ENCODE peak calls at places on chromosome X, in nine cellular contexts. K is GM23248, R is PC-3, U is GM23338, G is HCT116, M is hepatocyte, Q is neural progenitor cell, V is MM.1S, B is SK-N-SH. Z is an unnamed sample.
A peak's percentile ranks its signal among the peaks of the same experiment; 100 is the strongest.

GRCh38 chrX:17692709-17693346 is 44.5 kb upstream of the SCML1 start:
- DNase-seq in K (peak; percentile 40), R (peak; percentile 63), U (peak; percentile 55), G (no peak), M (no peak), Q (peak; percentile 58), V (no peak), B (no peak), Z (no peak)

GRCh38 chrX:13826770-13827169 is 9.9 kb upstream of the GPM6B start:
- DNase-seq in K (no peak), R (no peak), U (no peak), G (no peak), M (no peak), Q (no peak), V (no peak), B (no peak), Z (no peak)

GRCh38 chrX:41602946-41603345 is 85.8 kb upstream of the GPR34 start:
- DNase-seq in K (peak; percentile 18), R (no peak), U (no peak), G (no peak), M (no peak), Q (peak; percentile 7), V (no peak), B (no peak), Z (no peak)

GRCh38 chrX:80578518-80579105 is 158.4 kb downstream of the TENT5D start:
- DNase-seq in K (peak; percentile 27), R (peak; percentile 55), U (peak; percentile 36), G (peak; percentile 10), M (peak; percentile 31), Q (peak; percentile 25), V (peak; percentile 47), B (peak; percentile 41), Z (peak; percentile 5)

GRCh38 chrX:39336709-39337294 is 535.5 kb downstream of the MID1IP1 start:
- DNase-seq in K (peak; percentile 0), R (no peak), U (no peak), G (no peak), M (peak; percentile 51), Q (no peak), V (peak; percentile 83), B (no peak), Z (no peak)

GRCh38 chrX:104315555-104315954 is 60.8 kb upstream of the ESX1 start:
- DNase-seq in K (peak; percentile 76), R (peak; percentile 80), U (no peak), G (no peak), M (no peak), Q (no peak), V (no peak), B (no peak), Z (no peak)

GRCh38 chrX:5575407-5575806 is 653.3 kb downstream of the NLGN4X start:
- DNase-seq in K (no peak), R (no peak), U (no peak), G (no peak), M (no peak), Q (no peak), V (no peak), B (no peak), Z (no peak)

GRCh38 chrX:24607616-24608015 is 39.5 kb downstream of the PCYT1B start:
- DNase-seq in K (no peak), R (no peak), U (no peak), G (no peak), M (peak; percentile 26), Q (no peak), V (no peak), B (no peak), Z (no peak)

GRCh38 chrX:13283512-13283911 is 36.3 kb downstream of the ATXN3L start:
- DNase-seq in K (peak; percentile 4), R (no peak), U (peak; percentile 31), G (no peak), M (no peak), Q (peak; percentile 40), V (peak; percentile 48), B (no peak), Z (peak; percentile 44)

GRCh38 chrX:107700317-107700774 is 72.0 kb downstream of the PRPS1 start:
- DNase-seq in K (peak; percentile 55), R (peak; percentile 49), U (no peak), G (no peak), M (peak; percentile 74), Q (no peak), V (no peak), B (no peak), Z (no peak)

GRCh38 chrX:49701948-49702347 is 6.2 kb upstream of the PAGE1 start:
- DNase-seq in K (no peak), R (no peak), U (no peak), G (no peak), M (no peak), Q (no peak), V (no peak), B (peak; percentile 54), Z (no peak)
- H3K4me2 ChIP-seq in K (no peak overlapping the region), R (no peak overlapping the region), U (no peak overlapping the region), G (no peak overlapping the region), M (no peak overlapping the region), Q (no peak overlapping the region), V (no peak overlapping the region), B (no peak overlapping the region), Z (no peak overlapping the region)

GRCh38 chrX:151713859-151714258 is 2.0 kb upstream of the FATE1 start:
- DNase-seq in K (peak; percentile 22), R (peak; percentile 47), U (peak; percentile 62), G (peak; percentile 2), M (peak; percentile 29), Q (peak; percentile 52), V (peak; percentile 25), B (peak; percentile 48), Z (peak; percentile 11)
- TF ChIP-seq EZH2phosphoT487 in K (no peak), R (no peak), U (no peak), G (no peak), M (no peak), Q (no peak), V (no peak), B (no peak), Z (no peak)

GRCh38 chrX:46836701-46837542 is at the start of gene RP2:
- DNase-seq in K (peak; percentile 95), R (peak; percentile 94), U (peak; percentile 92), G (peak; percentile 83), M (peak; percentile 93), Q (peak; percentile 95), V (peak; percentile 91), B (peak; percentile 89), Z (peak; percentile 95)

GRCh38 chrX:46838974-46839480 is 2.2 kb downstream of the RP2 start:
- DNase-seq in K (peak; percentile 36), R (no peak), U (no peak), G (no peak), M (no peak), Q (no peak), V (no peak), B (no peak), Z (no peak)

GRCh38 chrX:46837543-46838481 is 969 bp downstream of the RP2 start:
- DNase-seq in K (peak; percentile 63), R (peak; percentile 55), U (no peak), G (no peak), M (peak; percentile 19), Q (no peak), V (peak; percentile 40), B (peak; percentile 5), Z (peak; percentile 26)

GRCh38 chrX:46840946-46841740 is 4.3 kb downstream of the RP2 start:
- DNase-seq in K (peak; percentile 46), R (no peak), U (no peak), G (no peak), M (no peak), Q (no peak), V (no peak), B (no peak), Z (peak; percentile 41)

GRCh38 chrX:46838482-46838857 is 1.6 kb downstream of the RP2 start:
- DNase-seq in K (peak; percentile 50), R (no peak), U (no peak), G (no peak), M (no peak), Q (no peak), V (no peak), B (no peak), Z (no peak)
- H3K4me3 ChIP-seq in K (peak overlapping the region; percentile 96), R (peak overlapping the region; percentile 82), U (peak overlapping the region; percentile 78), G (no peak overlapping the region), M (peak overlapping the region; percentile 70), Q (peak overlapping the region; percentile 68), V (peak overlapping the region; percentile 78), B (peak overlapping the region; percentile 65), Z (peak overlapping the region; percentile 90)

GRCh38 chrX:36909584-36909983 is 98.6 kb upstream of the FAM47C start:
- DNase-seq in K (no peak), R (no peak), U (no peak), G (no peak), M (no peak), Q (no peak), V (no peak), B (no peak), Z (no peak)
- H3K4me2 ChIP-seq in K (no peak overlapping the region), R (no peak overlapping the region), U (no peak overlapping the region), G (no peak overlapping the region), M (no peak overlapping the region), Q (no peak overlapping the region), V (no peak overlapping the region), B (no peak overlapping the region), Z (no peak overlapping the region)

DNA sequence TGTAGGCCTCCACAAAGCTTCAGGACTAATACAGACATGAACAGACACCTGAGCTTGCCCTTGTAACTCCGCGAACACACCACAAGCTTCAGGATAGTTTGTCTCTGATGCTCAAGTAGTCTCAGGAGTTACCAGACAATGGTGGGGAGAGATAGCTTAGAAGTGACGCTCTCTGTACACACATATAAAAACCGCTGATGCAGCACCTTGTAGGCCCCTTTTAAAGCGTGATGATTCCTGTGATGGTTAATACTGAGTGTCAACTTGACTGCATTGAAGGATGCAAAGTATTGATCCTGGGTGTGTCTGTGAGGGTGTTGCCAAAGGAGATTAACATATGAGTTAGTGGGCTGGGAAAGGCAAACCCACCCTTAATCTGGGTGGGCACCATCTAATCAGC is 78.7 kb downstream of the MAGED4 start:
- DNase-seq in K (no peak), R (no peak), U (no peak), G (no peak), M (no peak), Q (no peak), V (no peak), B (no peak), Z (no peak)
- TF ChIP-seq EZH2phosphoT487 in K (no peak), R (no peak), U (no peak), G (no peak), M (no peak), Q (no peak), V (no peak), B (no peak), Z (no peak)

GRCh38 chrX:121649414-121649813 is 602.0 kb downstream of the GLUD2 start:
- DNase-seq in K (no peak), R (no peak), U (no peak), G (no peak), M (no peak), Q (no peak), V (peak; percentile 18), B (no peak), Z (no peak)
- H3K4me3 ChIP-seq in K (no peak overlapping the region), R (no peak overlapping the region), U (no peak overlapping the region), G (no peak overlapping the region), M (no peak overlapping the region), Q (no peak overlapping the region), V (no peak overlapping the region), B (no peak overlapping the region), Z (no peak overlapping the region)

GRCh38 chrX:46770817-46771163 is 11.9 kb upstream of the SLC9A7 start:
- DNase-seq in K (peak; percentile 91), R (peak; percentile 87), U (no peak), G (no peak), M (no peak), Q (no peak), V (no peak), B (no peak), Z (no peak)

GRCh38 chrX:46770006-46770816 is 11.3 kb upstream of the SLC9A7 start:
- DNase-seq in K (peak; percentile 69), R (peak; percentile 27), U (no peak), G (no peak), M (no peak), Q (no peak), V (no peak), B (no peak), Z (no peak)
- H3K4me2 ChIP-seq in K (peak overlapping the region; percentile 95), R (peak overlapping the region; percentile 75), U (no peak overlapping the region), G (peak overlapping the region; percentile 19), M (no peak overlapping the region), Q (no peak overlapping the region), V (no peak overlapping the region), B (peak overlapping the region; percentile 71), Z (no peak overlapping the region)

Z was measured in OCI-LY7.